ENCODE peak calls at places on chromosome 5, in eight cellular contexts. One of them, this sample, is unnamed.

GRCh38 chr5:4576161-4576748 is 563.9 kb upstream of the ADAMTS16 start:
- DNase-seq in smooth muscle cell of the brain vasculature: no peak
- DNase-seq in DMS53: no peak
- DNase-seq in activated CD8-positive, alpha-beta memory T cell treated with anti-CD3 and anti-CD28 coated beads, Interleukin-2, amount 10 ng/mL, durations not matched to agents 7 days and 5 days: no peak
- DNase-seq in fibroblast of villous mesenchyme: no peak
- DNase-seq in WTC11: no peak
- DNase-seq in ELR: no peak
- DNase-seq in neural crest cell: no peak
- DNase-seq in this sample: peak

GRCh38 chr5:160187091-160187490 is 42.2 kb upstream of the FABP6 start:
- DNase-seq in WTC11: no peak
- DNase-seq in smooth muscle cell of the brain vasculature: no peak
- DNase-seq in DMS53: no peak
- DNase-seq in neural crest cell: no peak
- DNase-seq in fibroblast of villous mesenchyme: no peak
- DNase-seq in ELR: no peak
- DNase-seq in activated CD8-positive, alpha-beta memory T cell treated with anti-CD3 and anti-CD28 coated beads, Interleukin-2, amount 10 ng/mL, durations not matched to agents 7 days and 5 days: no peak
- DNase-seq in this sample: no peak

GRCh38 chr5:53712327-53712726 is 151.9 kb downstream of the NDUFS4 start:
- DNase-seq in neural crest cell: no peak
- DNase-seq in smooth muscle cell of the brain vasculature: no peak
- DNase-seq in activated CD8-positive, alpha-beta memory T cell treated with anti-CD3 and anti-CD28 coated beads, Interleukin-2, amount 10 ng/mL, durations not matched to agents 7 days and 5 days: no peak
- DNase-seq in WTC11: no peak
- DNase-seq in fibroblast of villous mesenchyme: no peak
- DNase-seq in DMS53: no peak
- DNase-seq in ELR: no peak
- DNase-seq in this sample: no peak

GRCh38 chr5:66518753-66519152 is 77.4 kb upstream of the MAST4 start:
- DNase-seq in WTC11: no peak
- DNase-seq in smooth muscle cell of the brain vasculature: no peak
- DNase-seq in fibroblast of villous mesenchyme: no peak
- DNase-seq in activated CD8-positive, alpha-beta memory T cell treated with anti-CD3 and anti-CD28 coated beads, Interleukin-2, amount 10 ng/mL, durations not matched to agents 7 days and 5 days: no peak
- DNase-seq in DMS53: no peak
- DNase-seq in ELR: no peak
- DNase-seq in neural crest cell: no peak
- DNase-seq in this sample: peak

GRCh38 chr5:136192526-136193395 is at the start of gene SMIM32:
- DNase-seq in DMS53: no peak
- DNase-seq in neural crest cell: peak
- DNase-seq in fibroblast of villous mesenchyme: no peak
- DNase-seq in ELR: peak
- DNase-seq in WTC11: peak
- DNase-seq in activated CD8-positive, alpha-beta memory T cell treated with anti-CD3 and anti-CD28 coated beads, Interleukin-2, amount 10 ng/mL, durations not matched to agents 7 days and 5 days: no peak
- DNase-seq in smooth muscle cell of the brain vasculature: no peak
- DNase-seq in this sample: peak

GRCh38 chr5:174623438-174624019 is 100.9 kb upstream of the MSX2 start:
- DNase-seq in ELR: no peak
- DNase-seq in smooth muscle cell of the brain vasculature: no peak
- DNase-seq in activated CD8-positive, alpha-beta memory T cell treated with anti-CD3 and anti-CD28 coated beads, Interleukin-2, amount 10 ng/mL, durations not matched to agents 7 days and 5 days: no peak
- DNase-seq in neural crest cell: no peak
- DNase-seq in fibroblast of villous mesenchyme: no peak
- DNase-seq in WTC11: no peak
- DNase-seq in DMS53: no peak
- DNase-seq in this sample: no peak

GRCh38 chr5:131209506-131210191 is 38.9 kb downstream of the LYRM7 start:
- DNase-seq in DMS53: peak
- DNase-seq in fibroblast of villous mesenchyme: no peak
- DNase-seq in smooth muscle cell of the brain vasculature: no peak
- DNase-seq in ELR: no peak
- DNase-seq in activated CD8-positive, alpha-beta memory T cell treated with anti-CD3 and anti-CD28 coated beads, Interleukin-2, amount 10 ng/mL, durations not matched to agents 7 days and 5 days: peak
- DNase-seq in WTC11: no peak
- DNase-seq in neural crest cell: no peak
- DNase-seq in this sample: no peak

GRCh38 chr5:59745422-59745863 is 148.1 kb downstream of the PDE4D start:
- DNase-seq in neural crest cell: no peak
- DNase-seq in smooth muscle cell of the brain vasculature: peak
- DNase-seq in ELR: no peak
- DNase-seq in WTC11: no peak
- DNase-seq in DMS53: no peak
- DNase-seq in activated CD8-positive, alpha-beta memory T cell treated with anti-CD3 and anti-CD28 coated beads, Interleukin-2, amount 10 ng/mL, durations not matched to agents 7 days and 5 days: no peak
- DNase-seq in fibroblast of villous mesenchyme: peak
- DNase-seq in this sample: peak

GRCh38 chr5:123460296-123460729 is 37.1 kb upstream of the CEP120 start:
- DNase-seq in DMS53: peak
- DNase-seq in fibroblast of villous mesenchyme: peak
- DNase-seq in ELR: peak
- DNase-seq in smooth muscle cell of the brain vasculature: no peak
- DNase-seq in neural crest cell: no peak
- DNase-seq in activated CD8-positive, alpha-beta memory T cell treated with anti-CD3 and anti-CD28 coated beads, Interleukin-2, amount 10 ng/mL, durations not matched to agents 7 days and 5 days: no peak
- DNase-seq in WTC11: no peak
- DNase-seq in this sample: peak